ENCODE peak calls at places on chromosomes 16 and 17, in eight cellular contexts. S, V, K, W, I, N, H and R are unnamed samples.

GRCh38 chr16:24700549-24701392 is 28.7 kb upstream of the TNRC6A start:
- DNase-seq in K (peak), S (peak), N (peak), V (peak), I (peak), H (peak), W (no peak), R (peak)

GRCh38 chr17:45431531-45432404 is 902 bp downstream of the ARHGAP27 start:
- DNase-seq in N (no peak), K (peak), I (peak), H (no peak), W (peak), S (peak), V (peak), R (peak)

GRCh38 chr16:84312783-84313382 is 18.2 kb downstream of the WFDC1 start:
- DNase-seq in W (no peak), H (no peak), I (peak), K (no peak), S (peak), N (no peak), V (no peak), R (no peak)

GRCh38 chr17:72997559-72997958 is 94.9 kb downstream of the SLC39A11 start:
- DNase-seq in V (no peak), I (no peak), N (no peak), H (no peak), S (no peak), W (no peak), K (no peak), R (no peak)

GRCh38 chr16:73202176-73202729 is 154.3 kb upstream of the ZFHX3 start:
- DNase-seq in S (no peak), V (no peak), N (peak), I (peak), K (no peak), H (no peak), W (no peak), R (no peak)

GRCh38 chr17:49848739-49849138 is 870 bp upstream of the TAC4 start:
- DNase-seq in W (no peak), K (no peak), N (no peak), H (no peak), S (no peak), I (no peak), V (no peak), R (no peak)

GRCh38 chr17:48928876-48929811 is 15.5 kb downstream of the SNF8 start:
- DNase-seq in N (no peak), S (no peak), H (no peak), K (no peak), I (no peak), V (no peak), W (no peak), R (no peak)

GRCh38 chr16:14303182-14303618 is 232.1 kb downstream of the MRTFB start:
- DNase-seq in W (no peak), K (peak), S (no peak), V (peak), N (no peak), I (peak), H (no peak), R (no peak)

GRCh38 chr17:49659983-49660382 is 17.9 kb downstream of the SPOP start:
- DNase-seq in I (no peak), W (no peak), V (no peak), K (no peak), H (no peak), S (no peak), N (no peak), R (no peak)

GRCh38 chr17:193841-194806 is 12.7 kb upstream of the DOC2B start:
- DNase-seq in N (no peak), V (no peak), H (no peak), K (no peak), I (no peak), W (no peak), S (no peak), R (no peak)

GRCh38 chr17:75738218-75738802 is 17.1 kb downstream of the ITGB4 start:
- DNase-seq in N (no peak), V (no peak), H (no peak), S (no peak), K (no peak), W (peak), I (no peak), R (no peak)

GRCh38 chr17:49556183-49556943 is 19.3 kb upstream of the NXPH3 start:
- DNase-seq in H (no peak), N (no peak), W (peak), I (peak), S (no peak), K (peak), V (peak), R (peak)

GRCh38 chr16:56764835-56765234 is 34.9 kb downstream of the NUP93 start:
- DNase-seq in I (no peak), K (no peak), W (no peak), V (no peak), H (no peak), N (no peak), S (no peak), R (no peak)

GRCh38 chr16:55710466-55710865 is 54.7 kb downstream of the SLC6A2 start:
- DNase-seq in W (no peak), N (no peak), S (no peak), I (no peak), V (peak), H (no peak), K (peak), R (peak)

DNA sequence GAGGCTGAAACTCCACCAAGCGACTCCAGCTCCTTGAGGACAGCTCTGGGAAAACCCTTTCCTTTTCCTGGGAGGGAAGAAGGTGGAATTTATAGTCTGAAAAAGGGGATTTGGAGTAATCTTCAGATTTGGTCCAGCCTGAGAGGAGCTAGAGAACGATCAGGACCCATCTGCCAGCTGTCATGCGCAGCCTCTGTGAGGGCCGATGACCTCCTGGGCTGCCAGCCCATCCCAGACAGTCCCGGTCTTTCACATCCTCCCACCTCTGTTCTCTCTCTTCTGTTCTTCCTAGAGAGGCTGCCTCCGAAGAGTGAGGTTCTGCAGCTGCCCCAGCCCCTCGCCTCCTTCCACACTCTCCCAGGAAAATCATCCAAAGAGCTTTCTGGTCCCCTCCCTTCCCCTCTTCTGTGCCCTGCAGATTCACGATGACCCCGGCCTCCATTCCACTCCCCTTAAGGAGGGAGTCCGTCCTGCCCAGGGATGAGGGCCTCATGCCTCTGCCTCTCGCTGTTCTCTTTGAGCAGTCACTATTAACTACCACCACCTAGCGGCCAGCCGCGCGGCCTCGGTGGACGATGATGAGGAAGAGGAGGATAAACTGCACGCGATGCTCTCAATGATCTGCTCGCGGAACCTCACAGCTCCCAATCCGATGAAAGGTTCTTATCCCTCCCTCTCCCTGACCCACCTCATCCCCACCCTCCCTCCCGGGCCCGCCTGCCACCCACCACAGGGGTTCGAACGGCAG is 29.6 kb downstream of the SGSM2 start:
- DNase-seq in H (no peak), V (no peak), S (no peak), W (no peak), I (no peak), N (no peak), K (no peak), R (no peak)
- TF ChIP-seq CTCF in H (peak), V (no peak), S (peak), W (no peak), I (no peak), N (no peak), K (peak), R (no peak)

DNA sequence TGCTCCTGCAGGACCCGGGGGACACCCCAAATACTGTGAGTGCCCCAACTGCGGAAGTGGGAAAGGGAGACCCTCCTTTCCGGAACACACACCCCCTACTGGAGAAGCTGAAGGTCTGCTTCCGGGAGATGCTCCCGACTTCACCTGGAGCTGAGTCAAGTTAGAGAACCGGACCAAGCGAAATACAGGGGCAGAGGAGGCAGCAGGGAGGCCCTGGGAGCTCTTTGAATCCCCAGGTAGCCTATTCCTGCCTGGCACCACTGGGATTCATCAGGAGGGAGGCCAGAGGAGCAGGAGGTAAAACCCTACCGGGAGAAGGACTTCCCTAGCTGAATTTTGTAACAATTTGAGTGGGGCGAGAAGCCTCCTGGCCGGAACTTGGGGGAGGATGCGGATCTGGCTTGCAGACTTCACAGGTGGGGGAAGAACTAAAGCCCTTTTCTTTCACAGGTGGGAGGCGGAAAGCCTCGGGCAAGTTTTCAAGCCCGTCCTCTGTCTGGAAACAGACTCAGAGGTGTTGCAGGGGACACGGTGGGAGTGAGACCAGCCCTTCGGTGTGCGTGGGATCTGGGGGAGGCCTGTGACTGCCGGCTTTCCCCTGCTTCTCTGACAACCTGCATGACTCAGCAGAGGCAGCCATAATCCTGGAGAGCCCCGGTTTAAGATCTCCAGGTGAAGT is 22.4 kb upstream of the TEKT1 start:
- DNase-seq in N (no peak), W (peak), H (no peak), V (peak), K (peak), I (no peak), S (peak), R (no peak)
- TF ChIP-seq CTCF in N (peak), W (peak), H (peak), V (peak), K (peak), I (no peak), S (peak), R (no peak)

GRCh38 chr16:57999366-57999970 is 1.0 kb downstream of the ZNF319 start:
- DNase-seq in I (no peak), S (no peak), N (no peak), H (no peak), W (no peak), K (peak), V (peak), R (no peak)
- TF ChIP-seq CTCF in I (no peak), S (no peak), N (no peak), H (no peak), W (no peak), K (peak), V (no peak), R (no peak)

GRCh38 chr17:63911657-63912100 is 621 bp upstream of the CSHL1 start:
- DNase-seq in I (peak), W (peak), N (no peak), V (no peak), H (no peak), K (peak), S (no peak), R (peak)

GRCh38 chr17:63916566-63917185 is 2.0 kb downstream of the GH1 start:
- DNase-seq in S (no peak), V (no peak), K (no peak), H (no peak), N (no peak), I (no peak), W (no peak), R (no peak)

GRCh38 chr17:63910096-63910495 is 962 bp downstream of the CSHL1 start:
- DNase-seq in H (no peak), V (no peak), W (no peak), I (no peak), K (no peak), S (no peak), N (no peak), R (no peak)

GRCh38 chr17:63914471-63914870 is 3.4 kb upstream of the CSHL1 start:
- DNase-seq in S (no peak), W (no peak), V (no peak), H (no peak), K (no peak), I (no peak), N (no peak), R (no peak)

DNA sequence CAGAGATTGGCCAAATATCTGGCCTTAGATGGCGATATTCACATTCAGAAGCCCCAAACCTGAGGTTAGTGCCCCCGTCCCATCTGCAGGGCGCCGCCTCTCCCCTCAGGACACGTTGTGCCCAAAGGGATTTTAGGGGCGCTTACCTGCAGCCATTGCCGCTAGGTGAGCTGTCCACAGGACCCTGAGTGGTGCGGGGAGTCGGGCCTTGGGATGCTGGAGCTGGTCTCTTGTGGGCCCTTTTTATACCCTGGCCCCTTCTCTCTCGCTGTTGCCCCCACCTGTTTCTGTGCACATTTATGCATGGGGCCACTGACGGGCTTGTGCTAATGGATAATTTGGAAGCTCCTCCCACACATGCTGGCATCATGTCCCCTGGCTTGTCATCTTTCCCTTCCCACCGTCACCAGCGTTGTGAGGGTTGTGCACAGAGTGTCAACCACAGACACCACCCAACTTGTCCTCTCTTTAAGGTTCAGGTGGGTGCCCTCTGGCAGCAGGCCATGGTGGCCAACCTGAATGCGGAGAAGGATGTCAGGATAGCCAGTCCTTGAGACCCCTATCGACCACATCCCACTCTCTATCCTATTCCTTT is at the start of gene CSHL1:
- DNase-seq in K (no peak), W (no peak), N (no peak), I (no peak), V (no peak), S (no peak), H (no peak), R (no peak)
- TF ChIP-seq CTCF in K (no peak), W (no peak), N (no peak), I (no peak), V (no peak), S (no peak), H (no peak), R (no peak)

DNA sequence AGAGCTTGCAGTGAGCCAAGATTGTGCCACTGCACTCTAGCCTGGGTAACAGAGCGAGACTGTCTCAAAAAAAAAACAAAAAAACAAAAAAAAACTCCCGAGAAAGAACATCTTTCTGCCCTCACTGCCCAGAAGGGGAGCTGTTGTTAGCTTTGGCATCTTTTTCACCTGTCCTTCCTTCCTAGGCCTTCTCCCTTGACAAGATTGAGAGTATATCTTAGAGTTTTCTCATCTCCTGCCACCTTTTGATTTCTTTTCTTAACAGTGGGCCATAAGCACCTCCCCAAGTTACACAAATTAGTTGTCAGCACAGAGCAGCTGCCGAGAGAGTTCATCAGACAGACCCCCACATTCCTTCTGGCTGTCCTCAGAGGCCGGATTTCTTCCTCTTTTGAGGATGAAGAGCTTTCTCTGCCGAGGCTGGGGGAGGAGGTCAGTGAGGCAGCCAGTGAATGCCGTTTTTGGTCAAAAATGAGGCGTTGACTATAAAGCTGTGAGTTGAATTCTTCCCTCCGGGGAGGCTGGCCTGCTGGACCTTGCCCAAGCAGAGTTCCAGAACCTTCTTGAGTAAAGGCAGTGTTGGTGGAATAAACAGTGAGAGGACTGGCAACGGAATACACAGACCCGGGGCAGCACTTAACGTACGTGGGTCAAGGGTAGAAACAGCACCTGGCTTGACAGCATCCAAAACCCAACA is 127.0 kb downstream of the ABCC6 start:
- DNase-seq in N (peak), I (peak), K (no peak), V (no peak), W (no peak), H (no peak), S (no peak), R (no peak)
- TF ChIP-seq CTCF in N (peak), I (no peak), K (peak), V (peak), W (no peak), H (peak), S (peak), R (no peak)

DNA sequence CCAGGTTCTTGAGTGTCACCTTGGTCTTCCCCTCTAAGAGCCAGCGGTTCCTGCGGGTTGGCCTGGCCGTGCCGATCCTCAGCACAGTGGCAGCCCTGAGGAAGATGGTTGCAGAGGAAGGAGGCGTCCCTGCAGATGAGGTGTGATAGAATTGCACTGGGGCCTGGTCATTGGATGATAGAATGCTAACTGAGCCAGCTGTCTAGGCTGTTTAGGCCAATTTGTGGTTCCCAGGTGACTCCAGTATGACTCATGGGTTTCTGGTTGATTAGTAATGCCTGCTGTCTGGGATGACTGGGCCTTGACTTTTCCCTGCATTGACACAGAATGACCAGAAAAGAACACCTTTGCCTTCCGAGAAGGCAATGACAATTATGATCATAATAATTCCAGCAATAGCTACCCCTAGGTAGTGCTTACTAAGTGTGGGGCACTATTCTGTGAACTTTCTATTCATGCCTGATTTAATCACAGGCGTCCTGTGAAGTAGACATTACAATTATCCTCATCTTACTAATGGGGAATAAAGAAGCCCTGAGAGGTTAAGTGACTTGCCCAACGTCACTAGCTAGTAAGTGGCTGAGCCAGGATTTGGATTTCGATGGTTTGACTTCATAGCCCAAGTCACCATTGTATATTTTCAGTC is 31.5 kb downstream of the USP43 start:
- DNase-seq in W (peak), N (no peak), I (no peak), K (peak), S (no peak), H (peak), V (peak), R (peak)
- TF ChIP-seq CTCF in W (no peak), N (no peak), I (no peak), K (no peak), S (no peak), H (no peak), V (no peak), R (no peak)

GRCh38 chr16:31298958-31299357 is 39.2 kb downstream of the ITGAM start:
- DNase-seq in H (no peak), W (no peak), I (no peak), S (no peak), N (no peak), V (no peak), K (peak), R (no peak)
- TF ChIP-seq CTCF in H (peak), W (peak), I (no peak), S (peak), N (peak), V (peak), K (peak), R (peak)